ENCODE peak calls at places on chromosomes 3 and 15, in nine cellular contexts. L is GM18507; R is stimulated activated CD8-positive, alpha-beta memory T cell treated with anti-CD3 and anti-CD28 coated beads, Interleukin-7, amount 100 ng/mL, for 1 hour; N is astrocyte; W is effector CD4-positive, alpha-beta T cell; H is activated CD8-positive, alpha-beta memory T cell treated with anti-CD3 and anti-CD28 coated beads for 48 hours; C is SK-N-SH; A is substantia nigra; Q is left ventricle myocardium inferior. J is an unnamed sample.

GRCh38 chr15:93088200-93088980 is 621 bp downstream of the RGMA start:
- DNase-seq in L (no peak), R (no peak), N (peak), W (no peak), H (no peak), C (peak), A (no peak), Q (peak), J (no peak)

GRCh38 chr3:113678773-113679172 is 17.7 kb downstream of the USF3 start:
- DNase-seq in L (no peak), R (no peak), N (no peak), W (no peak), H (no peak), C (no peak), A (no peak), Q (no peak), J (no peak)

GRCh38 chr3:123432832-123433523 is 15.9 kb downstream of the ADCY5 start:
- DNase-seq in L (no peak), R (no peak), N (no peak), W (no peak), H (no peak), C (no peak), A (no peak), Q (no peak), J (no peak)

GRCh38 chr3:158405507-158405906 is 165.5 kb upstream of the MLF1 start:
- DNase-seq in L (no peak), R (no peak), N (no peak), W (no peak), H (no peak), C (no peak), A (no peak), Q (no peak), J (no peak)

GRCh38 chr3:134031620-134031915 is 1.8 kb upstream of the SLCO2A1 start:
- DNase-seq in L (no peak), R (no peak), N (no peak), W (no peak), H (no peak), C (no peak), A (no peak), Q (no peak), J (no peak)

GRCh38 chr3:130340766-130341165 is 4.7 kb upstream of the COL6A5 start:
- DNase-seq in L (no peak), R (no peak), N (no peak), W (no peak), H (no peak), C (no peak), A (no peak), Q (no peak), J (no peak)

GRCh38 chr3:193783166-193783896 is 190.3 kb downstream of the OPA1 start:
- DNase-seq in L (no peak), R (no peak), N (peak), W (no peak), H (no peak), C (no peak), A (no peak), Q (no peak), J (no peak)

GRCh38 chr15:67025719-67026118 is 39.7 kb upstream of the SMAD3 start:
- DNase-seq in L (no peak), R (no peak), N (peak), W (no peak), H (no peak), C (peak), A (no peak), Q (no peak), J (no peak)

GRCh38 chr3:195466251-195466650 is 23.4 kb upstream of the ACAP2 start:
- DNase-seq in L (no peak), R (no peak), N (peak), W (no peak), H (no peak), C (no peak), A (no peak), Q (no peak), J (no peak)

GRCh38 chr3:139555249-139555648 is 15.7 kb upstream of the RBP1 start:
- DNase-seq in L (no peak), R (no peak), N (peak), W (no peak), H (no peak), C (no peak), A (no peak), Q (no peak), J (no peak)

GRCh38 chr3:35739964-35740527 is 100.7 kb downstream of the ARPP21 start:
- DNase-seq in L (no peak), R (no peak), N (no peak), W (no peak), H (no peak), C (no peak), A (no peak), Q (no peak), J (no peak)

GRCh38 chr3:189298469-189299375 is 127.0 kb downstream of the TPRG1 start:
- DNase-seq in L (no peak), R (no peak), N (no peak), W (no peak), H (no peak), C (no peak), A (no peak), Q (no peak), J (peak)

GRCh38 chr3:109336272-109336957 is 931 bp downstream of the DPPA4 start:
- DNase-seq in L (no peak), R (no peak), N (peak), W (no peak), H (no peak), C (no peak), A (no peak), Q (no peak), J (no peak)

GRCh38 chr3:190345027-190345821 is 23.0 kb upstream of the CLDN1 start:
- DNase-seq in L (no peak), R (no peak), N (peak), W (no peak), H (no peak), C (no peak), A (no peak), Q (peak), J (no peak)

GRCh38 chr15:51829360-51830278 is at the start of gene TMOD3:
- DNase-seq in L (peak), R (peak), N (peak), W (peak), H (peak), C (peak), A (peak), Q (peak), J (peak)

GRCh38 chr15:80514071-80514780 is 110.0 kb downstream of the ARNT2 start:
- DNase-seq in L (no peak), R (no peak), N (peak), W (no peak), H (no peak), C (no peak), A (no peak), Q (no peak), J (no peak)

GRCh38 chr3:194247350-194247740 is 103.8 kb downstream of the CPN2 start:
- DNase-seq in L (no peak), R (no peak), N (no peak), W (no peak), H (no peak), C (no peak), A (no peak), Q (no peak), J (no peak)

GRCh38 chr3:195180490-195181106 is 90.4 kb downstream of the XXYLT1 start:
- DNase-seq in L (no peak), R (no peak), N (no peak), W (no peak), H (no peak), C (peak), A (no peak), Q (no peak), J (no peak)

GRCh38 chr3:52721002-52721741 is 15.3 kb downstream of the SPCS1 start:
- DNase-seq in L (no peak), R (no peak), N (no peak), W (no peak), H (no peak), C (no peak), A (no peak), Q (no peak), J (peak)

GRCh38 chr3:140013220-140013619 is 78.2 kb downstream of the CLSTN2 start:
- DNase-seq in L (no peak), R (no peak), N (no peak), W (no peak), H (no peak), C (no peak), A (no peak), Q (no peak), J (no peak)

GRCh38 chr15:95368211-95368610 is 962.3 kb upstream of the NR2F2 start:
- DNase-seq in L (no peak), R (no peak), N (peak), W (no peak), H (no peak), C (no peak), A (no peak), Q (no peak), J (no peak)

GRCh38 chr3:57755368-57756021 is 614 bp upstream of the SLMAP start:
- DNase-seq in L (no peak), R (peak), N (peak), W (no peak), H (no peak), C (peak), A (peak), Q (peak), J (no peak)

GRCh38 chr3:13581485-13582365 is 32.8 kb downstream of the FBLN2 start:
- DNase-seq in L (no peak), R (no peak), N (peak), W (no peak), H (no peak), C (no peak), A (no peak), Q (peak), J (no peak)

GRCh38 chr3:39150803-39151631 is 2.4 kb downstream of the CSRNP1 start:
- DNase-seq in L (no peak), R (no peak), N (peak), W (peak), H (no peak), C (peak), A (peak), Q (peak), J (no peak)

GRCh38 chr15:58070801-58071418 is 5.4 kb upstream of the ALDH1A2 start:
- DNase-seq in L (no peak), R (no peak), N (peak), W (no peak), H (no peak), C (peak), A (no peak), Q (peak), J (peak)

GRCh38 chr3:18900994-18901393 is 247.3 kb upstream of the KCNH8 start:
- DNase-seq in L (no peak), R (no peak), N (peak), W (no peak), H (no peak), C (no peak), A (peak), Q (no peak), J (no peak)

GRCh38 chr3:101722394-101723173 is 1.8 kb upstream of the CEP97 start:
- DNase-seq in L (peak), R (no peak), N (no peak), W (no peak), H (no peak), C (no peak), A (no peak), Q (no peak), J (no peak)

GRCh38 chr3:99108508-99108907 is 207.0 kb upstream of the DCBLD2 start:
- DNase-seq in L (no peak), R (no peak), N (peak), W (no peak), H (no peak), C (no peak), A (no peak), Q (no peak), J (no peak)

GRCh38 chr15:69225355-69226027 is 65.1 kb downstream of the GLCE start:
- DNase-seq in L (no peak), R (no peak), N (peak), W (no peak), H (no peak), C (peak), A (no peak), Q (no peak), J (no peak)